ENCODE peak calls at places on chromosomes 4 and X, in five cellular contexts. One of them, this sample, is unnamed.

GRCh38 chr4:24118031-24118430 is 228.2 kb upstream of the PPARGC1A start:
- DNase-seq in Calu3: no peak
- DNase-seq in HFF-Myc: no peak
- DNase-seq in H9: no peak
- DNase-seq in mesothelial cell of epicardium: no peak
- DNase-seq in this sample: no peak

GRCh38 chr4:83334425-83335241 is at the start of gene HPSE:
- DNase-seq in H9: peak; percentile 93
- DNase-seq in mesothelial cell of epicardium: peak; percentile 40
- DNase-seq in HFF-Myc: peak; percentile 47
- DNase-seq in Calu3: peak; percentile 80
- DNase-seq in this sample: peak; percentile 81

GRCh38 chrX:1442016-1442665 is 10.6 kb downstream of the ASMTL start:
- DNase-seq in HFF-Myc: no peak
- DNase-seq in Calu3: no peak
- DNase-seq in mesothelial cell of epicardium: no peak
- DNase-seq in H9: peak; percentile 21
- DNase-seq in this sample: no peak

GRCh38 chr4:23888421-23889319 is 1.2 kb downstream of the PPARGC1A start:
- DNase-seq in Calu3: no peak
- DNase-seq in mesothelial cell of epicardium: no peak
- DNase-seq in HFF-Myc: no peak
- DNase-seq in H9: no peak
- DNase-seq in this sample: peak; percentile 8

GRCh38 chrX:44068043-44068442 is 94.9 kb upstream of the NDP start:
- DNase-seq in H9: no peak
- DNase-seq in mesothelial cell of epicardium: no peak
- DNase-seq in HFF-Myc: no peak
- DNase-seq in Calu3: no peak
- DNase-seq in this sample: no peak

GRCh38 chr4:88697588-88698329 is at the start of gene NAP1L5:
- DNase-seq in H9: peak; percentile 64
- DNase-seq in HFF-Myc: no peak
- DNase-seq in Calu3: no peak
- DNase-seq in mesothelial cell of epicardium: no peak
- DNase-seq in this sample: peak; percentile 56

GRCh38 chrX:39199429-39199828 is 398.2 kb downstream of the MID1IP1 start:
- DNase-seq in Calu3: no peak
- DNase-seq in HFF-Myc: no peak
- DNase-seq in H9: no peak
- DNase-seq in mesothelial cell of epicardium: no peak
- DNase-seq in this sample: no peak

GRCh38 chrX:137823257-137823656 is 257.3 kb downstream of the ZIC3 start:
- DNase-seq in H9: no peak
- DNase-seq in HFF-Myc: no peak
- DNase-seq in mesothelial cell of epicardium: no peak
- DNase-seq in Calu3: no peak
- DNase-seq in this sample: no peak

GRCh38 chr4:153018716-153019115 is 82.6 kb downstream of the FHDC1 start:
- DNase-seq in Calu3: no peak
- DNase-seq in HFF-Myc: no peak
- DNase-seq in mesothelial cell of epicardium: no peak
- DNase-seq in H9: no peak
- DNase-seq in this sample: no peak

GRCh38 chr4:165375465-165375864 is 3.3 kb upstream of the CPE start:
- DNase-seq in HFF-Myc: no peak
- DNase-seq in mesothelial cell of epicardium: no peak
- DNase-seq in Calu3: no peak
- DNase-seq in H9: no peak
- DNase-seq in this sample: no peak

GRCh38 chr4:169823685-169824084 is 65.9 kb upstream of the HPF1 start:
- DNase-seq in HFF-Myc: peak; percentile 35
- DNase-seq in mesothelial cell of epicardium: peak; percentile 29
- DNase-seq in H9: peak; percentile 63
- DNase-seq in Calu3: peak; percentile 25
- DNase-seq in this sample: peak; percentile 70

GRCh38 chr4:82017680-82018079 is 356.1 kb downstream of the HNRNPD start:
- DNase-seq in mesothelial cell of epicardium: no peak
- DNase-seq in HFF-Myc: peak; percentile 1
- DNase-seq in Calu3: peak; percentile 11
- DNase-seq in H9: no peak
- DNase-seq in this sample: peak; percentile 42

GRCh38 chrX:153307546-153308175 is 13.9 kb downstream of the PNMA6F start:
- DNase-seq in mesothelial cell of epicardium: no peak
- DNase-seq in Calu3: no peak
- DNase-seq in H9: no peak
- DNase-seq in HFF-Myc: no peak
- DNase-seq in this sample: no peak

GRCh38 chr4:28686618-28687017 is 1826.0 kb downstream of the STIM2 start:
- DNase-seq in Calu3: no peak
- DNase-seq in mesothelial cell of epicardium: no peak
- DNase-seq in HFF-Myc: no peak
- DNase-seq in H9: peak; percentile 78
- DNase-seq in this sample: peak; percentile 39

GRCh38 chr4:57136281-57136680 is 26.1 kb upstream of the IGFBP7 start:
- DNase-seq in Calu3: no peak
- DNase-seq in HFF-Myc: no peak
- DNase-seq in H9: no peak
- DNase-seq in mesothelial cell of epicardium: no peak
- DNase-seq in this sample: no peak

GRCh38 chrX:34849371-34849770 is 93.2 kb upstream of the FAM47B start:
- DNase-seq in H9: no peak
- DNase-seq in mesothelial cell of epicardium: no peak
- DNase-seq in Calu3: no peak
- DNase-seq in HFF-Myc: no peak
- DNase-seq in this sample: no peak

GRCh38 chr4:185566972-185567749 is 31.9 kb upstream of the PDLIM3 start:
- DNase-seq in H9: no peak
- DNase-seq in Calu3: no peak
- DNase-seq in mesothelial cell of epicardium: no peak
- DNase-seq in HFF-Myc: peak; percentile 19
- DNase-seq in this sample: no peak

GRCh38 chrX:152575331-152575730 is 62.4 kb upstream of the GABRQ start:
- DNase-seq in mesothelial cell of epicardium: no peak
- DNase-seq in Calu3: no peak
- DNase-seq in H9: no peak
- DNase-seq in HFF-Myc: no peak
- DNase-seq in this sample: no peak

GRCh38 chr4:2714071-2714770 is 41.9 kb downstream of the TNIP2 start:
- DNase-seq in H9: no peak
- DNase-seq in HFF-Myc: no peak
- DNase-seq in mesothelial cell of epicardium: no peak
- DNase-seq in Calu3: no peak
- DNase-seq in this sample: no peak

GRCh38 chr4:110306363-110306762 is 107.9 kb upstream of the ELOVL6 start:
- DNase-seq in HFF-Myc: no peak
- DNase-seq in mesothelial cell of epicardium: no peak
- DNase-seq in Calu3: no peak
- DNase-seq in H9: no peak
- DNase-seq in this sample: no peak

GRCh38 chr4:54942735-54943134 is 182.7 kb downstream of the KDR start:
- DNase-seq in mesothelial cell of epicardium: no peak
- DNase-seq in HFF-Myc: no peak
- DNase-seq in H9: no peak
- DNase-seq in Calu3: no peak
- DNase-seq in this sample: no peak

GRCh38 chrX:114334473-114334982 is 249.4 kb upstream of the HTR2C start:
- DNase-seq in H9: no peak
- DNase-seq in mesothelial cell of epicardium: no peak
- DNase-seq in Calu3: no peak
- DNase-seq in HFF-Myc: no peak
- DNase-seq in this sample: no peak

GRCh38 chr4:5758741-5759140 is 47.7 kb downstream of the EVC start:
- DNase-seq in HFF-Myc: peak; percentile 88
- DNase-seq in mesothelial cell of epicardium: no peak
- DNase-seq in H9: no peak
- DNase-seq in Calu3: no peak
- DNase-seq in this sample: no peak

GRCh38 chr4:112978691-112979472 is 70.6 kb upstream of the ANK2 start:
- DNase-seq in HFF-Myc: no peak
- DNase-seq in mesothelial cell of epicardium: no peak
- DNase-seq in Calu3: no peak
- DNase-seq in H9: peak; percentile 30
- DNase-seq in this sample: no peak

GRCh38 chrX:97898798-97899197 is 1015.1 kb downstream of the RPA4 start:
- DNase-seq in H9: no peak
- DNase-seq in mesothelial cell of epicardium: no peak
- DNase-seq in Calu3: no peak
- DNase-seq in HFF-Myc: no peak
- DNase-seq in this sample: no peak

GRCh38 chr4:176443117-176443516 is 123.4 kb downstream of the SPCS3 start:
- DNase-seq in Calu3: peak; percentile 25
- DNase-seq in mesothelial cell of epicardium: no peak
- DNase-seq in H9: no peak
- DNase-seq in HFF-Myc: peak; percentile 74
- DNase-seq in this sample: no peak

GRCh38 chr4:149897784-149898183 is 82.1 kb upstream of the IQCM start:
- DNase-seq in HFF-Myc: no peak
- DNase-seq in H9: no peak
- DNase-seq in Calu3: no peak
- DNase-seq in mesothelial cell of epicardium: no peak
- DNase-seq in this sample: no peak

GRCh38 chrX:94662665-94663064 is 988.7 kb downstream of the FAM133A start:
- DNase-seq in Calu3: no peak
- DNase-seq in HFF-Myc: no peak
- DNase-seq in H9: no peak
- DNase-seq in mesothelial cell of epicardium: no peak
- DNase-seq in this sample: no peak
- TF ChIP-seq CTCF in Calu3: no peak
- TF ChIP-seq CTCF in HFF-Myc: no peak
- TF ChIP-seq CTCF in H9: peak; percentile 53
- TF ChIP-seq CTCF in mesothelial cell of epicardium: no peak
- TF ChIP-seq CTCF in this sample: no peak

GRCh38 chr4:62896721-62897120 is 1512.5 kb downstream of the TECRL start:
- DNase-seq in HFF-Myc: no peak
- DNase-seq in Calu3: no peak
- DNase-seq in H9: no peak
- DNase-seq in mesothelial cell of epicardium: no peak
- DNase-seq in this sample: no peak

GRCh38 chr4:62898115-62898514 is 1511.1 kb downstream of the TECRL start:
- DNase-seq in HFF-Myc: no peak
- DNase-seq in Calu3: no peak
- DNase-seq in H9: no peak
- DNase-seq in mesothelial cell of epicardium: no peak
- DNase-seq in this sample: no peak

GRCh38 chr4:62901101-62901500 is 1508.1 kb downstream of the TECRL start:
- DNase-seq in HFF-Myc: no peak
- DNase-seq in Calu3: no peak
- DNase-seq in mesothelial cell of epicardium: no peak
- DNase-seq in H9: no peak
- DNase-seq in this sample: no peak

DNA sequence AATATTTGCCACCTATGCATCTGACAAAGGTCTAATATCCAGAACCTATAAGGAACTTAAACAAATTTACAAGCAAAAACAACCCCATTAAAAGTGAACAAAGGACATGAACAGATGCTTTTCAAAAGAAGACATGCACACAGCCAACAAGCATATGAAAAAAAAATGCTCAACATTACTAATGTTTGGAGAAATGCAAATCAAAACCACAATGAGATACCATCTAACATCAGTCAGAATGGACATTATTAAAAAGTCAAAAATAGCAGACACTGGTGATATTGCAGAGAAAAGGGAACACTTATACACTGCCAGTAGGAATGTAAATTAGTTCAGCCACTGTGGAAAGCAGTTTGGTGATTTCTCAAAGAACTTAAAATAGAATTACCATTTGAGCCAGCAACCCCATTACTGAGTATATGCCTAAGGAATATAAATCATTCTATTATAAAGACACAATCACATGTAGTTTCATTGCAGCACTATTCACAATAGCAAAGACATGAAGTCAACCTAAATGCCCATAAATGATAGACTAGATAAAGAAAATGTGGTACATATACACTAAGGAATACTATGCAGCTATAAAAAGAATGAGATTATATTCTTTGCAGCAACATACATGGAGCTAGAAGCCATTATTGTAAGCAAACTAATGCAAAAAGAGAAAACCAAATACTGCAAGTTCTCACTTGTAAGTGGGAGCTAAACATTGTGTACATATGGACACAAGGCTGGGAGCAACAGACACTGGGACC is 1509.5 kb downstream of the TECRL start:
- DNase-seq in HFF-Myc: no peak
- DNase-seq in Calu3: no peak
- DNase-seq in H9: no peak
- DNase-seq in mesothelial cell of epicardium: no peak
- DNase-seq in this sample: no peak
- TF ChIP-seq CTCF in HFF-Myc: no peak
- TF ChIP-seq CTCF in Calu3: no peak
- TF ChIP-seq CTCF in H9: no peak
- TF ChIP-seq CTCF in mesothelial cell of epicardium: no peak
- TF ChIP-seq CTCF in this sample: no peak

GRCh38 chr4:681736-682451 is 7.1 kb downstream of the SLC49A3 start:
- DNase-seq in mesothelial cell of epicardium: peak; percentile 38
- DNase-seq in Calu3: peak; percentile 58
- DNase-seq in HFF-Myc: no peak
- DNase-seq in H9: peak; percentile 70
- DNase-seq in this sample: peak; percentile 57

GRCh38 chr4:680091-680490 is 5.7 kb downstream of the MYL5 start:
- DNase-seq in HFF-Myc: no peak
- DNase-seq in Calu3: no peak
- DNase-seq in H9: peak; percentile 28
- DNase-seq in mesothelial cell of epicardium: no peak
- DNase-seq in this sample: no peak

GRCh38 chr4:680931-681645 is 6.7 kb downstream of the MYL5 start:
- DNase-seq in mesothelial cell of epicardium: peak; percentile 21
- DNase-seq in Calu3: peak; percentile 46
- DNase-seq in H9: peak; percentile 77
- DNase-seq in HFF-Myc: no peak
- DNase-seq in this sample: peak; percentile 78

GRCh38 chr4:679571-680083 is 5.3 kb downstream of the MYL5 start:
- DNase-seq in Calu3: no peak
- DNase-seq in HFF-Myc: no peak
- DNase-seq in mesothelial cell of epicardium: no peak
- DNase-seq in H9: no peak
- DNase-seq in this sample: no peak

GRCh38 chr4:680565-680930 is 6.2 kb downstream of the MYL5 start:
- DNase-seq in H9: peak; percentile 53
- DNase-seq in HFF-Myc: no peak
- DNase-seq in mesothelial cell of epicardium: peak; percentile 17
- DNase-seq in Calu3: peak; percentile 43
- DNase-seq in this sample: peak; percentile 49
- TF ChIP-seq CTCF in H9: no peak
- TF ChIP-seq CTCF in HFF-Myc: no peak
- TF ChIP-seq CTCF in mesothelial cell of epicardium: no peak
- TF ChIP-seq CTCF in Calu3: no peak
- TF ChIP-seq CTCF in this sample: no peak

GRCh38 chr4:119039779-119040178 is 95.9 kb upstream of the MYOZ2 start:
- DNase-seq in Calu3: no peak
- DNase-seq in H9: peak; percentile 72
- DNase-seq in HFF-Myc: no peak
- DNase-seq in mesothelial cell of epicardium: no peak
- DNase-seq in this sample: no peak
- TF ChIP-seq CTCF in Calu3: no peak
- TF ChIP-seq CTCF in H9: peak; percentile 54
- TF ChIP-seq CTCF in HFF-Myc: peak; percentile 31
- TF ChIP-seq CTCF in mesothelial cell of epicardium: no peak
- TF ChIP-seq CTCF in this sample: no peak

GRCh38 chrX:16212436-16212835 is 45.2 kb downstream of the MAGEB17 start:
- DNase-seq in Calu3: peak; percentile 35
- DNase-seq in H9: peak; percentile 41
- DNase-seq in HFF-Myc: no peak
- DNase-seq in mesothelial cell of epicardium: no peak
- DNase-seq in this sample: no peak
- TF ChIP-seq CTCF in Calu3: no peak
- TF ChIP-seq CTCF in H9: peak; percentile 71
- TF ChIP-seq CTCF in HFF-Myc: peak; percentile 31
- TF ChIP-seq CTCF in mesothelial cell of epicardium: no peak
- TF ChIP-seq CTCF in this sample: no peak